ENCODE peak calls at places on chromosomes 16 and 17, in ten cellular contexts. J, C, Y, K, M, R, U, W, B and I are unnamed samples.

GRCh38 chr17:83186226-83186625 is 106.8 kb downstream of the METRNL start:
- DNase-seq in J (no peak), C (no peak), Y (peak), K (no peak), M (no peak), R (no peak), U (no peak), W (peak), B (no peak), I (no peak)

GRCh38 chr16:11806721-11807120 is 9.7 kb upstream of the ZC3H7A start:
- DNase-seq in J (peak), C (no peak), Y (no peak), K (no peak), M (no peak), R (no peak), U (peak), W (no peak), B (peak), I (no peak)

GRCh38 chr17:1485311-1485747 is 7.2 kb downstream of the MYO1C start:
- DNase-seq in J (no peak), C (peak), Y (peak), K (peak), M (no peak), R (no peak), U (no peak), W (peak), B (no peak), I (no peak)

GRCh38 chr16:64947651-64948050 is 174.2 kb downstream of the CDH11 start:
- DNase-seq in J (no peak), C (no peak), Y (no peak), K (no peak), M (no peak), R (no peak), U (no peak), W (no peak), B (no peak), I (no peak)

GRCh38 chr17:57481901-57482300 is 225.6 kb downstream of the MSI2 start:
- DNase-seq in J (peak), C (peak), Y (no peak), K (no peak), M (peak), R (no peak), U (peak), W (no peak), B (peak), I (peak)

GRCh38 chr16:89289428-89290395 is 72.2 kb downstream of the ZNF778 start:
- DNase-seq in J (peak), C (peak), Y (peak), K (peak), M (peak), R (peak), U (peak), W (peak), B (peak), I (peak)

GRCh38 chr16:13298676-13299075 is 397.3 kb downstream of the SHISA9 start:
- DNase-seq in J (no peak), C (peak), Y (no peak), K (no peak), M (peak), R (no peak), U (no peak), W (no peak), B (no peak), I (peak)

GRCh38 chr17:78951967-78952551 is 26.9 kb upstream of the TIMP2 start:
- DNase-seq in J (no peak), C (no peak), Y (no peak), K (no peak), M (no peak), R (no peak), U (peak), W (peak), B (no peak), I (no peak)

GRCh38 chr17:29073520-29073919 is 30.6 kb downstream of the PIPOX start:
- DNase-seq in J (no peak), C (no peak), Y (no peak), K (no peak), M (no peak), R (no peak), U (no peak), W (no peak), B (no peak), I (no peak)

GRCh38 chr17:70343134-70343533 is 173.8 kb downstream of the KCNJ2 start:
- DNase-seq in J (no peak), C (no peak), Y (no peak), K (no peak), M (no peak), R (no peak), U (no peak), W (no peak), B (no peak), I (no peak)

GRCh38 chr17:3704931-3705717 is 9.2 kb upstream of the P2RX5 start:
- DNase-seq in J (no peak), C (no peak), Y (no peak), K (no peak), M (no peak), R (no peak), U (no peak), W (no peak), B (no peak), I (no peak)

GRCh38 chr17:11836508-11836907 is 160.8 kb downstream of the ZNF18 start:
- DNase-seq in J (no peak), C (no peak), Y (no peak), K (no peak), M (no peak), R (no peak), U (no peak), W (no peak), B (no peak), I (no peak)

GRCh38 chr16:81823111-81823510 is 44.0 kb downstream of the PLCG2 start:
- DNase-seq in J (no peak), C (no peak), Y (no peak), K (no peak), M (peak), R (no peak), U (no peak), W (no peak), B (no peak), I (no peak)

GRCh38 chr17:46199379-46199778 is 6.2 kb upstream of the KANSL1 start:
- DNase-seq in J (no peak), C (no peak), Y (no peak), K (no peak), M (no peak), R (no peak), U (peak), W (no peak), B (no peak), I (no peak)

GRCh38 chr16:9527976-9528375 is 436.5 kb downstream of the HAPSTR1 start:
- DNase-seq in J (no peak), C (no peak), Y (no peak), K (no peak), M (peak), R (no peak), U (no peak), W (no peak), B (no peak), I (no peak)